ENCODE peak calls at places on chromosomes 13 and 19, in five cellular contexts. B is iris pigment epithelial cell, U is A549, I is posterior cingulate gyrus, A is progenitor cell of endocrine pancreas. S is an unnamed sample.

GRCh38 chr13:81683526-81683925 is 1342.6 kb upstream of the SPRY2 start:
- DNase-seq in B (no peak), U (no peak), I (no peak), A (no peak), S (no peak)

GRCh38 chr13:20006206-20006605 is 47.7 kb downstream of the ZMYM2 start:
- DNase-seq in B (peak), U (no peak), I (no peak), A (no peak), S (no peak)

GRCh38 chr19:53530622-53531021 is 7.3 kb upstream of the ZNF331 start:
- DNase-seq in B (no peak), U (no peak), I (no peak), A (no peak), S (no peak)

GRCh38 chr19:37954421-37954874 is 47.4 kb downstream of the SIPA1L3 start:
- DNase-seq in B (no peak), U (no peak), I (no peak), A (no peak), S (no peak)

GRCh38 chr13:74657765-74658164 is 523.6 kb upstream of the KLF12 start:
- DNase-seq in B (no peak), U (no peak), I (no peak), A (no peak), S (no peak)

GRCh38 chr13:42548731-42549554 is 25.0 kb upstream of the TNFSF11 start:
- DNase-seq in B (peak), U (no peak), I (no peak), A (no peak), S (no peak)

GRCh38 chr13:46389985-46390384 is 2.9 kb upstream of the RUBCNL start:
- DNase-seq in B (no peak), U (no peak), I (peak), A (no peak), S (no peak)

GRCh38 chr19:49106648-49107135 is 7.5 kb upstream of the LIN7B start:
- DNase-seq in B (peak), U (peak), I (peak), A (peak), S (no peak)

GRCh38 chr13:26502826-26503225 is 54.7 kb upstream of the WASF3 start:
- DNase-seq in B (peak), U (no peak), I (peak), A (no peak), S (no peak)

GRCh38 chr19:50565984-50566903 is 2.0 kb downstream of the LRRC4B start:
- DNase-seq in B (no peak), U (no peak), I (peak), A (no peak), S (no peak)

GRCh38 chr19:2575734-2576481 is 100.0 kb downstream of the GADD45B start:
- DNase-seq in B (peak), U (no peak), I (no peak), A (no peak), S (no peak)

GRCh38 chr19:5554828-5555227 is 12.9 kb downstream of the TINCR start:
- DNase-seq in B (no peak), U (no peak), I (no peak), A (no peak), S (no peak)

GRCh38 chr19:54415208-54415900 is at the start of gene TTYH1:
- DNase-seq in B (no peak), U (no peak), I (peak), A (peak), S (no peak)

GRCh38 chr13:109226631-109227030 is 559.8 kb downstream of the IRS2 start:
- DNase-seq in B (no peak), U (no peak), I (no peak), A (no peak), S (no peak)

S was measured in iPS DF 6.9.